ENCODE peak calls at places on chromosomes 16 and 17, in seven cellular contexts. P is activated CD8-positive, alpha-beta T cell treated with anti-CD3 and anti-CD28 coated beads, Interleukin-2, amount 10 ng/mL, durations not matched to agents 7 days and 5 days; S is psoas muscle; U is T-helper 22 cell; E is foreskin melanocyte; C is neural crest cell; T is stimulated activated CD8-positive, alpha-beta memory T cell treated with anti-CD3 and anti-CD28 coated beads, Interleukin-7, amount 100 ng/mL, for 24 hours. K is an unnamed sample.

GRCh38 chr17:58414596-58414997 is 2.7 kb downstream of the RNF43 start:
- DNase-seq in P (no peak), S (no peak), U (no peak), E (no peak), C (no peak), T (no peak), K (no peak)

GRCh38 chr17:82214012-82214628 is 1.5 kb upstream of the CCDC57 start:
- DNase-seq in P (no peak), S (no peak), U (no peak), E (no peak), C (no peak), T (no peak), K (no peak)

GRCh38 chr17:67132366-67132765 is 88.0 kb downstream of the CACNG1 start:
- DNase-seq in P (no peak), S (no peak), U (no peak), E (no peak), C (no peak), T (no peak), K (no peak)

GRCh38 chr16:56425439-56425832 is at the start of gene AMFR:
- DNase-seq in P (peak), S (peak), U (peak), E (peak), C (peak), T (no peak), K (peak)

GRCh38 chr16:19393226-19394074 is 24.2 kb upstream of the TMC5 start:
- DNase-seq in P (no peak), S (no peak), U (no peak), E (peak), C (no peak), T (no peak), K (no peak)

GRCh38 chr17:67559381-67559966 is 158.3 kb upstream of the NOL11 start:
- DNase-seq in P (no peak), S (no peak), U (no peak), E (no peak), C (no peak), T (no peak), K (no peak)

GRCh38 chr16:2663553-2664521 is 18.5 kb upstream of the KCTD5 start:
- DNase-seq in P (peak), S (no peak), U (no peak), E (no peak), C (no peak), T (no peak), K (no peak)

GRCh38 chr17:82844796-82845162 is 5.0 kb upstream of the ZNF750 start:
- DNase-seq in P (no peak), S (no peak), U (no peak), E (no peak), C (no peak), T (no peak), K (no peak)

GRCh38 chr17:29005936-29006438 is at the start of gene SEZ6:
- DNase-seq in P (peak), S (peak), U (peak), E (peak), C (peak), T (peak), K (peak)

GRCh38 chr17:20721151-20721550 is 141.6 kb downstream of the CDRT15L2 start:
- DNase-seq in P (no peak), S (no peak), U (no peak), E (peak), C (no peak), T (no peak), K (no peak)

GRCh38 chr16:24876231-24876630 is 30.5 kb downstream of the SLC5A11 start:
- DNase-seq in P (no peak), S (no peak), U (no peak), E (no peak), C (no peak), T (no peak), K (no peak)

GRCh38 chr16:84367297-84367680 is 1.0 kb upstream of the ATP2C2 start:
- DNase-seq in P (no peak), S (no peak), U (no peak), E (no peak), C (no peak), T (no peak), K (no peak)

GRCh38 chr17:36608794-36609497 is 7.6 kb downstream of the MRM1 start:
- DNase-seq in P (no peak), S (peak), U (no peak), E (no peak), C (peak), T (no peak), K (no peak)

GRCh38 chr17:27244481-27245223 is 49.3 kb upstream of the WSB1 start:
- DNase-seq in P (no peak), S (peak), U (no peak), E (peak), C (no peak), T (no peak), K (no peak)

GRCh38 chr17:40361925-40362695 is 2.4 kb downstream of the GJD3 start:
- DNase-seq in P (no peak), S (no peak), U (no peak), E (no peak), C (no peak), T (no peak), K (no peak)

GRCh38 chr16:50742521-50743150 is 750 bp downstream of the CYLD start:
- DNase-seq in P (peak), S (peak), U (peak), E (no peak), C (no peak), T (no peak), K (no peak)

GRCh38 chr17:6755731-6756184 is at the start of gene XAF1:
- DNase-seq in P (peak), S (peak), U (no peak), E (peak), C (no peak), T (no peak), K (no peak)

GRCh38 chr17:57507828-57508227 is 237.3 kb downstream of the CCDC182 start:
- DNase-seq in P (no peak), S (no peak), U (no peak), E (no peak), C (no peak), T (no peak), K (no peak)

GRCh38 chr17:70604854-70605253 is 435.5 kb downstream of the KCNJ2 start:
- DNase-seq in P (no peak), S (no peak), U (no peak), E (no peak), C (no peak), T (no peak), K (no peak)

GRCh38 chr16:12531937-12532336 is 271.8 kb downstream of the CPPED1 start:
- DNase-seq in P (no peak), S (peak), U (no peak), E (no peak), C (no peak), T (no peak), K (no peak)

GRCh38 chr17:10698116-10698818 is 873 bp downstream of the ADPRM start:
- DNase-seq in P (peak), S (no peak), U (no peak), E (peak), C (no peak), T (no peak), K (no peak)

GRCh38 chr17:67531291-67531690 is 154.2 kb downstream of the PITPNC1 start:
- DNase-seq in P (no peak), S (no peak), U (no peak), E (no peak), C (no peak), T (no peak), K (no peak)

GRCh38 chr16:82660078-82660645 is 33.4 kb downstream of the CDH13 start:
- DNase-seq in P (peak), S (peak), U (peak), E (no peak), C (no peak), T (no peak), K (peak)

GRCh38 chr17:17495448-17496188 is 577 bp downstream of the RASD1 start:
- DNase-seq in P (peak), S (peak), U (no peak), E (peak), C (peak), T (no peak), K (no peak)

K was measured in T-helper 17 cell.